ENCODE peak calls at places on chromosomes 16 and 17, in eight cellular contexts. X is A549; J is mesothelial cell of epicardium; N is CD4-positive, alpha-beta T cell; L is H1; T is fibroblast of lung; V is GM12865; H is astrocyte of the cerebellum. Y is an unnamed sample.

GRCh38 chr17:47694018-47694817 is at the start of gene TBKBP1:
- DNase-seq in X (peak), J (peak), N (no peak), L (peak), T (peak), V (no peak), H (no peak), Y (no peak)

GRCh38 chr16:79328327-79329162 is 272.0 kb downstream of the MAF start:
- DNase-seq in X (no peak), J (no peak), N (no peak), L (no peak), T (no peak), V (no peak), H (no peak), Y (no peak)

GRCh38 chr17:21676281-21677111 is 15.8 kb upstream of the KCNJ18 start:
- DNase-seq in X (no peak), J (no peak), N (no peak), L (no peak), T (no peak), V (no peak), H (no peak), Y (no peak)

GRCh38 chr17:77049440-77049839 is 91.3 kb upstream of the SEC14L1 start:
- DNase-seq in X (no peak), J (no peak), N (no peak), L (no peak), T (peak), V (peak), H (no peak), Y (no peak)

GRCh38 chr17:57211010-57211411 is 45.3 kb upstream of the MSI2 start:
- DNase-seq in X (no peak), J (no peak), N (no peak), L (no peak), T (peak), V (no peak), H (no peak), Y (no peak)

GRCh38 chr16:46972971-46973456 is 460 bp downstream of the DNAJA2 start:
- DNase-seq in X (no peak), J (no peak), N (no peak), L (no peak), T (peak), V (peak), H (no peak), Y (no peak)

GRCh38 chr17:13523164-13523563 is 78.6 kb downstream of the HS3ST3A1 start:
- DNase-seq in X (no peak), J (no peak), N (no peak), L (no peak), T (no peak), V (no peak), H (no peak), Y (no peak)

GRCh38 chr16:19888834-19889233 is 4.2 kb upstream of the GPRC5B start:
- DNase-seq in X (no peak), J (no peak), N (no peak), L (no peak), T (no peak), V (no peak), H (no peak), Y (no peak)

GRCh38 chr17:13735861-13736260 is 134.1 kb upstream of the HS3ST3A1 start:
- DNase-seq in X (no peak), J (no peak), N (no peak), L (no peak), T (no peak), V (no peak), H (no peak), Y (no peak)

GRCh38 chr17:32116937-32117336 is 25.4 kb upstream of the RHOT1 start:
- DNase-seq in X (no peak), J (no peak), N (no peak), L (no peak), T (no peak), V (no peak), H (no peak), Y (no peak)
- TF ChIP-seq CTCF in X (no peak), J (no peak), N (no peak), L (no peak), T (no peak), V (no peak), H (no peak), Y (no peak)

GRCh38 chr17:38996660-38997337 is 29.6 kb upstream of the FBXO47 start:
- DNase-seq in X (no peak), J (no peak), N (no peak), L (no peak), T (peak), V (no peak), H (no peak), Y (no peak)

DNA sequence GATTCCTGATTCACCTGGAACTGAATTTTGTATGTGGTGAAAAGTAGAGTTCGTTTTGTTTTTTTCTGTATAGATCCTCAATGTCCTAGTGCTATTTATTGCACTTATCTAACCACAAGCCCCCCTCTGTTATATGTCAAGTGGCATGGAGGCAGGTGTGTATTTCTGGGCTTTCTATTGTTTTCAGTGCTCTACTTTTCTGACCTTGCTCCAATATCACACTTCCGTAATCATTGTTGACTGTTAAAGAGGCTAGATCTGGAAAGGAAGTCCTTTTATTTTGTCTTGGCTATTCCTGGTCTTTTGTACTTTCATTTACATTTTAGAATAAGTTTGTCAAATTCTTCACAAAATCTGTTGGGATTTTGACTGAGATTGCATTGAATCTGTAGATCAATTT is 26.8 kb upstream of the FBXO47 start:
- DNase-seq in X (no peak), J (no peak), N (no peak), L (no peak), T (no peak), V (no peak), H (no peak), Y (no peak)
- TF ChIP-seq CTCF in X (no peak), J (no peak), N (no peak), L (no peak), T (no peak), V (no peak), H (no peak), Y (no peak)

GRCh38 chr17:31211352-31212012 is 85.6 kb downstream of the OMG start:
- DNase-seq in X (peak), J (no peak), N (no peak), L (no peak), T (peak), V (no peak), H (no peak), Y (no peak)

DNA sequence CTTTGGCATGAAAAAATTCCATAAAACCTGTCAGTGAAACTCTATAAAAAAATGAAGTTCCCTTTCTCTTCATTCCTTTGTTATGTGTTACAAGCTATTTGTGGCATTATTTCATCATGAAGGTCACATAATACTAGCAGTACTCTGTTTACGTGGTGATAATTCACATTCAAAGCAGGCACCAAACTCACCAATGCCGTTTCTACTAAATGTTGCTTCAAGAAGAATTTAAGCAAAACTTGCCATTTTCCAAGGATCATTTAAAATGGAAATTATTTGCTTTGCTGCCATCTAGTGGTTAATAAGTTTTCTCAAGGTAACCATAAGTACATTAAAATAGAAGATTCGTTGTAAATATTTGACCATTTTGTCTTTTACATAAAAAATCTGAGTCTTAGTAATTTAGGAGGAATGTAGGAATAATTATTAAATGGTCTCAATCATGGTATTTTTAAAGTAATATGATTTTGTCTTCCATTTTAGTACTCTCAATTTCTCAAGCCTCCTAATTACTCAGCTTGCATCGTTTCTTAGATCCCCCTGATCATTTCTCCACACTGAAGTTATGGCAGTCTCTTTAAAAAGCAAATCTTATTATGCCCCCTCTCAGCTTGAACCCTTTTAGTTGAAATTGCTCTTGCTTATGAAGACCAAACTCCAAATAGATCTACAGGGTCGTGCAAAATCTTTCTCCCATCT is 80.8 kb downstream of the OMG start:
- DNase-seq in X (peak), J (no peak), N (no peak), L (no peak), T (peak), V (peak), H (peak), Y (no peak)
- TF ChIP-seq CTCF in X (peak), J (peak), N (peak), L (no peak), T (peak), V (peak), H (no peak), Y (peak)

DNA sequence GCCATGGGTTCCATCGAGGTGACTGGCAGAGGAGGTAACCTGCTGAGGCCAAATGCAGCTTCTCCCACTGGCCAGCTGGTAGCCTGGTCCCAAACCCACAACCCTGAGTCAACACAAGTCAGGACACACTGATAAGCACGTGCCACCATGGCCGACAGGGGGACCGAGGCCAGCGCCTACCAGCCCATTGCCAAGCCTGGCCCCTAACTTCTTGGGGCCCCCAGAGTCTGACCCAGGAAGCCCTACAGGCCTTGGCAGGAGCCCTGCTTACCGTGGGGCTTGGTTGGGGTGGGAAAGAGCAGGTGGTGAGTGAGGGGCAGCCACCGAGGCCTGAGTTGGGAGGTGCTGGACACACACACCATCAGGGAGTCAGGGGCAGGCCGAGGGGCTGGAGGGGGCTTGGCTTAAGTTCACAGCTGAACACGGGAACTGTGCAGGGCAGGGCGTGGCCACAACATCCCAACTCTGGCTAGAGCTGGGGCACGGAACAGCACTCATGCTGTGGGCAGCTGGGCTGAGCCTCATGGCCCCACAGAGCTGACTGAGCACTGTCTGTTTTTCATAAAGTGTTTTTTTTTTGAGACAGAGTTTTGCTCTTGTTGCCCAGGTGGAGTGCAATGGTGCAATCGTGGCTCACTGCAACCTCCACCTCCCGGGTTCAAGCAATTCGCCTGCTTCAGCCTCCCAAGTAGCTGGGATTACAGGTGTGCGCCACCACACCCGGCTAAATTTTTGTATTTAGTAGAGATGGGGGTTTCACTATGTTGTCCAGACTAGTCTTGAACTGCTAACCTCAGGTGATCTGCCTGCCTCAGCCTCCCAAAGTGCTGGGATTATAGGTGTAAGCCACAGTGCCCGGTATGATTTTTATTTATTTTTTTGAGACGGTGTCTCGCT is 5.5 kb downstream of the MRPL28 start:
- DNase-seq in X (no peak), J (no peak), N (no peak), L (no peak), T (no peak), V (no peak), H (no peak), Y (no peak)
- TF ChIP-seq CTCF in X (no peak), J (no peak), N (no peak), L (no peak), T (no peak), V (no peak), H (no peak), Y (no peak)